ENCODE peak calls at places on chromosomes 1 and 21, in ten cellular contexts. J is epithelial cell of esophagus, X is Peyer's patch, N is testis, D is endothelial cell, Z is right atrium auricular region, O is NB4, F is ovary, I is chondrocyte, Y is neural crest cell. M is an unnamed sample.

GRCh38 chr1:167936930-167937708 is at the start of gene MPC2:
- DNase-seq in J (peak), X (peak), N (peak), D (peak), Z (peak), O (peak), F (peak), I (no peak), Y (peak), M (peak)

GRCh38 chr1:55867444-55867843 is 652.3 kb upstream of the USP24 start:
- DNase-seq in J (no peak), X (no peak), N (no peak), D (no peak), Z (no peak), O (no peak), F (no peak), I (no peak), Y (no peak), M (no peak)

GRCh38 chr1:107871687-107872086 is 93.3 kb downstream of the VAV3 start:
- DNase-seq in J (no peak), X (no peak), N (no peak), D (no peak), Z (no peak), O (no peak), F (no peak), I (no peak), Y (no peak), M (no peak)

GRCh38 chr1:32485554-32486255 is 20.8 kb downstream of the ZBTB8B start:
- DNase-seq in J (no peak), X (no peak), N (no peak), D (no peak), Z (no peak), O (no peak), F (no peak), I (no peak), Y (no peak), M (no peak)

GRCh38 chr1:225822655-225823403 is 12.9 kb downstream of the EPHX1 start:
- DNase-seq in J (no peak), X (no peak), N (peak), D (no peak), Z (no peak), O (no peak), F (peak), I (no peak), Y (no peak), M (no peak)

GRCh38 chr1:54275349-54275748 is 75.4 kb downstream of the MRPL37 start:
- DNase-seq in J (peak), X (no peak), N (peak), D (peak), Z (peak), O (no peak), F (peak), I (no peak), Y (no peak), M (no peak)

GRCh38 chr1:247639381-247639981 is 34.1 kb downstream of the OR2G3 start:
- DNase-seq in J (peak), X (peak), N (peak), D (no peak), Z (no peak), O (no peak), F (no peak), I (peak), Y (peak), M (peak)

GRCh38 chr21:33578959-33579542 is 9.4 kb downstream of the DONSON start:
- DNase-seq in J (peak), X (no peak), N (no peak), D (no peak), Z (no peak), O (peak), F (no peak), I (no peak), Y (no peak), M (no peak)

GRCh38 chr21:38282921-38283320 is 26.1 kb downstream of the KCNJ15 start:
- DNase-seq in J (peak), X (no peak), N (no peak), D (no peak), Z (no peak), O (peak), F (no peak), I (no peak), Y (no peak), M (no peak)

GRCh38 chr1:118902299-118903270 is 85.6 kb downstream of the TBX15 start:
- DNase-seq in J (no peak), X (no peak), N (no peak), D (no peak), Z (no peak), O (no peak), F (no peak), I (no peak), Y (no peak), M (no peak)

DNA sequence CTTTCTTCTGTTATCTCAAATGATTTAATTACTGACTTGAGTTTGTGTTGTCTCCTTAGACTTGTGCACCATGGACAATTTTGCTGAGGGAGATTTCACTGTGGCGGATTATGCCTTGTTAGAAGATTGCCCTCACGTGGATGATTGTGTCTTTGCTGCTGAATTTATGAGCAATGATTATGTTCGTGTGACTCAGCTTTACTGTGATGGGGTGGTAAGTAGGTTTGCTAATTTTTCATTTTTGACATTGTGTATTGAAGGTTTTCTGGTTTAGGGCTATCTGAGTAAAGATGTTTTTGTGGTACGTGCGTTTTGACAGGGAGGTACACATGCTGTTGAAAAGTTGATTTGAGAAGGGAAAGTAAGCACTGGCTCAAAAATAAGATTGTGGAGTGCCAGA is 14.1 kb downstream of the TTC3 start:
- DNase-seq in J (peak), X (no peak), N (peak), D (no peak), Z (no peak), O (peak), F (no peak), I (no peak), Y (no peak), M (no peak)
- TF ChIP-seq CTCF in J (peak), X (peak), N (peak), D (no peak), Z (peak), O (peak), F (no peak), I (peak), Y (peak), M (no peak)

GRCh38 chr1:231337472-231338269 is at the start of gene EXOC8:
- DNase-seq in J (peak), X (peak), N (peak), D (peak), Z (peak), O (peak), F (peak), I (peak), Y (peak), M (peak)
- TF ChIP-seq CTCF in J (no peak), X (peak), N (peak), D (no peak), Z (no peak), O (peak), F (no peak), I (peak), Y (no peak), M (no peak)

GRCh38 chr1:47772960-47773682 is 224.1 kb downstream of the TRABD2B start:
- DNase-seq in J (no peak), X (no peak), N (no peak), D (no peak), Z (no peak), O (no peak), F (no peak), I (no peak), Y (no peak), M (no peak)

GRCh38 chr1:47769983-47770382 is 227.2 kb downstream of the TRABD2B start:
- DNase-seq in J (no peak), X (no peak), N (no peak), D (no peak), Z (no peak), O (no peak), F (no peak), I (peak), Y (no peak), M (no peak)

GRCh38 chr1:47769279-47769678 is 227.9 kb downstream of the TRABD2B start:
- DNase-seq in J (no peak), X (no peak), N (no peak), D (no peak), Z (no peak), O (no peak), F (no peak), I (peak), Y (no peak), M (no peak)

GRCh38 chr1:47772281-47772680 is 224.9 kb downstream of the TRABD2B start:
- DNase-seq in J (no peak), X (no peak), N (no peak), D (no peak), Z (no peak), O (no peak), F (no peak), I (no peak), Y (no peak), M (no peak)

GRCh38 chr1:47771766-47772165 is 225.4 kb downstream of the TRABD2B start:
- DNase-seq in J (no peak), X (peak), N (no peak), D (no peak), Z (no peak), O (no peak), F (no peak), I (no peak), Y (no peak), M (no peak)
- TF ChIP-seq CTCF in J (no peak), X (no peak), N (no peak), D (no peak), Z (no peak), O (no peak), F (no peak), I (no peak), Y (no peak), M (no peak)

GRCh38 chr1:30724175-30724574 is 790 bp upstream of the MATN1 start:
- DNase-seq in J (no peak), X (no peak), N (no peak), D (no peak), Z (no peak), O (no peak), F (no peak), I (no peak), Y (no peak), M (no peak)
- TF ChIP-seq CTCF in J (no peak), X (no peak), N (no peak), D (no peak), Z (no peak), O (peak), F (no peak), I (peak), Y (peak), M (no peak)

M was measured in spleen.